ENCODE peak calls at places on chromosomes 16 and 17, in eight cellular contexts. D is esophagus squamous epithelium, M is cardiac muscle cell, J is GM12864, Y is heart right ventricle, G is adrenal gland, F is neural progenitor cell, Z is A549. W is an unnamed sample.
A peak's percentile ranks its signal among the peaks of the same experiment; 100 is the strongest.

GRCh38 chr17:35801583-35802224 is 6.3 kb upstream of the MMP28 start:
- DNase-seq in G (no peak), D (no peak), Z (no peak), J (no peak), F (no peak), M (peak; percentile 69), Y (peak; percentile 83), W (no peak)

GRCh38 chr17:233473-233941 is 52.1 kb upstream of the DOC2B start:
- DNase-seq in M (no peak), Z (no peak), G (peak; percentile 29), J (no peak), D (no peak), Y (no peak), F (no peak), W (no peak)

GRCh38 chr16:80806957-80807356 is 2.6 kb upstream of the CDYL2 start:
- DNase-seq in F (no peak), Z (peak; percentile 7), J (no peak), M (no peak), Y (no peak), D (no peak), G (no peak), W (no peak)

GRCh38 chr17:1979182-1979980 is 45.8 kb downstream of the RTN4RL1 start:
- DNase-seq in Z (no peak), M (no peak), G (no peak), F (peak; percentile 50), Y (no peak), D (no peak), J (no peak), W (no peak)

GRCh38 chr16:80704751-80705150 is 99.6 kb downstream of the CDYL2 start:
- DNase-seq in G (no peak), Y (no peak), Z (no peak), M (no peak), F (no peak), D (no peak), J (no peak), W (no peak)

GRCh38 chr17:16322636-16323035 is 30.6 kb downstream of the CENPV start:
- DNase-seq in Y (no peak), M (no peak), F (no peak), J (no peak), D (no peak), Z (no peak), G (no peak), W (no peak)

GRCh38 chr17:17907469-17907868 is 64.7 kb downstream of the TOM1L2 start:
- DNase-seq in G (no peak), F (no peak), J (no peak), Z (no peak), D (no peak), Y (no peak), M (no peak), W (peak; percentile 0)

GRCh38 chr17:8857919-8858318 is 9.6 kb downstream of the PIK3R6 start:
- DNase-seq in F (no peak), G (no peak), Y (no peak), M (no peak), Z (no peak), D (no peak), J (peak; percentile 90), W (no peak)

GRCh38 chr17:60158751-60159478 is 9.1 kb downstream of the CA4 start:
- DNase-seq in G (no peak), Z (no peak), D (no peak), Y (no peak), J (no peak), F (no peak), M (peak; percentile 30), W (no peak)

DNA sequence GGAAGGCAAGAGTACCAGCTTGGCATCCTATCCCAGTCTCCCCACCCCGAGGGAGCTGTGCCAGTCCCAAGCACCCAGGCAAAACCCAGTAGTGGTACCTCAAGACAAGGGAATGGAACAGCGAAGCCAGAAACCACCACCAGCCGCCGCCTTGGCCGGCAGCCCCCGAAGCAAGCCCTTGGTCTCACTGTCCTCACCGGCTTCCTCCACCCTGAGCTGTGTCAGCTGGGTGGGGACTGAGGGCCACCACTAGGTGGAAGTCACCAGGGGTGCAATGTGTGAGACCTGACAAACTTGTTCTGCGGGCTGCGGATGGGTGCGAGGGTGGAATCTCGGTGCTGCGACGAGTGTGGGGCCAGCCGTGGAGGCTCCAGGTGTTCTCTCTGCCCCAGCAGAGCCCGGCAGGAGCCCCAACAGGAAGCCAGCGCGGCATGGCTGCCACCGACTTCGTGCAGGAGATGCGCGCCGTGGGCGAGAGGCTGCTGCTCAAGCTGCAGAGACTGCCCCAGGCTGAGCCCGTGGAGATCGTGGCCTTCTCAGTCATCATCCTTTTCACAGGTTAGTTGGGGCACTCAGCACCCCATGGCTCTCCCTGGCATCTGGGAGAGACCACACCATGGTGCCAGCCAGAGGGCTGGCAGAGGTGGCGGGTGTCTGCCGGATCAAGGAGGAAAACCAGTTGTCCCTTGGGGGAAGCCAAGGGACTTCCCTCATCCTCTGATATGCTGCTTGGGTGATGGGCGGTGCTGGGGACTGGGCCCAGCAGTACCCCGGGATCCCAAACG is 6.7 kb downstream of the SMIM5 start:
- DNase-seq in M (no peak), Y (no peak), J (no peak), D (no peak), Z (no peak), F (no peak), G (no peak), W (peak; percentile 86)
- TF ChIP-seq CTCF in M (no peak), Y (no peak), J (no peak), D (no peak), Z (no peak), F (no peak), G (no peak), W (no peak)

GRCh38 chr17:38663125-38663751 is 11.5 kb downstream of the EPOP start:
- DNase-seq in Z (peak; percentile 88), G (no peak), F (peak; percentile 95), J (no peak), M (peak; percentile 89), D (no peak), Y (peak; percentile 45), W (no peak)
- TF ChIP-seq CTCF in Z (peak; percentile 91), G (peak; percentile 60), F (peak; percentile 95), J (peak; percentile 93), M (peak; percentile 82), D (no peak), Y (peak; percentile 67), W (peak; percentile 85)

GRCh38 chr16:66562409-66562808 is 3.8 kb upstream of the CMTM1 start:
- DNase-seq in J (no peak), G (no peak), Y (no peak), F (no peak), M (no peak), D (no peak), Z (no peak), W (no peak)
- TF ChIP-seq CTCF in J (no peak), G (no peak), Y (peak; percentile 31), F (no peak), M (no peak), D (no peak), Z (peak; percentile 33), W (peak; percentile 59)

DNA sequence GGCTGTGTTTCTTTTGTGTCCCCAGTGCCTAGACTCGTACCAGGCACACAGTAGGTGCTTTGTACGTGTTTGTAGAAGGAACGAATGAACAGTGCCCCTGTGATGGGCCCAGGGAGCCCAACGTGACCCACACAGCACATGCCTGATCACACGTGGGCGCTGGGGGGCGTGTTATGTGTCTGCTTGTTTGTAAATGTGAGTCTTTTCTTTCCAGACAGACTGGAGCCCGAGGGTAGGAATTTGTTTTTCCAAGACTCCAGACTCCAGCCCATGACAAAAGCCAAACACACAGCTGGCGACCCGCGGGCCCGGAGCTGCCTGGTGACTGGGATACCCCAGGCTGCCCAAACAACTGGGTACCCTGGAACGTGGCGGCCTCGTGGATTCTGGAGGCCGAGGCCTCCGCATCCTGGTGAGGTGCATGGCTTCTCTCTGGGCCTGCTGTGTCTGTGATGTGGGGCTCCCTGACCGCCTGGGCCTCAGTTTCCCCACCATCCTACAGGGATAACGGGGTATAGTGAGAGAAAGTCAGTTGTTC is 14.9 kb upstream of the CBFA2T3 start:
- DNase-seq in F (no peak), J (no peak), G (no peak), D (no peak), Y (no peak), Z (no peak), M (no peak), W (no peak)
- TF ChIP-seq CTCF in F (no peak), J (no peak), G (no peak), D (no peak), Y (no peak), Z (no peak), M (no peak), W (no peak)

GRCh38 chr17:63435681-63436522 is 10.2 kb downstream of the CYB561 start:
- DNase-seq in M (no peak), J (no peak), D (no peak), F (no peak), Y (no peak), G (no peak), Z (no peak), W (peak; percentile 84)
- TF ChIP-seq CTCF in M (no peak), J (peak; percentile 43), D (no peak), F (no peak), Y (no peak), G (no peak), Z (no peak), W (no peak)

GRCh38 chr16:47977802-47978201 is 178.0 kb downstream of the ABCC12 start:
- DNase-seq in F (peak; percentile 14), J (no peak), D (no peak), G (no peak), Z (no peak), Y (no peak), M (no peak), W (no peak)
- TF ChIP-seq CTCF in F (no peak), J (no peak), D (no peak), G (no peak), Z (no peak), Y (no peak), M (no peak), W (peak; percentile 13)